ENCODE peak calls at places on chromosomes 12 and 14, in seven cellular contexts. N is psoas muscle, R is endothelial cell of umbilical vein, I is AG04450, Y is thoracic aorta, T is fibroblast of villous mesenchyme, P is GM12878. Q is an unnamed sample.

GRCh38 chr12:11959117-11959823 is 111.5 kb upstream of the BCL2L14 start:
- DNase-seq in N (no peak), R (peak; percentile 48), I (no peak), Y (no peak), T (peak; percentile 32), P (no peak), Q (no peak)

GRCh38 chr12:55736780-55737580 is 5.9 kb upstream of the GDF11 start:
- DNase-seq in N (peak; percentile 78), R (peak; percentile 69), I (no peak), Y (no peak), T (peak; percentile 69), P (no peak), Q (no peak)

GRCh38 chr12:30942936-30943335 is 16.4 kb downstream of the TSPAN11 start:
- DNase-seq in N (no peak), R (no peak), I (no peak), Y (no peak), T (no peak), P (no peak), Q (no peak)

GRCh38 chr14:74302160-74302628 is 540 bp downstream of the ABCD4 start:
- DNase-seq in N (no peak), R (peak; percentile 72), I (no peak), Y (no peak), T (peak; percentile 54), P (peak; percentile 25), Q (no peak)

GRCh38 chr12:57342207-57342691 is 88.6 kb downstream of the R3HDM2 start:
- DNase-seq in N (no peak), R (peak; percentile 5), I (peak; percentile 4), Y (no peak), T (peak; percentile 66), P (no peak), Q (no peak)

GRCh38 chr14:81582420-81582819 is 48.8 kb upstream of the SEL1L start:
- DNase-seq in N (no peak), R (no peak), I (no peak), Y (no peak), T (no peak), P (no peak), Q (no peak)

GRCh38 chr12:68933564-68933893 is 558 bp upstream of the CPM start:
- DNase-seq in N (no peak), R (no peak), I (no peak), Y (no peak), T (no peak), P (no peak), Q (no peak)

GRCh38 chr14:69818760-69819191 is 21.7 kb upstream of the SLC10A1 start:
- DNase-seq in N (peak; percentile 64), R (peak; percentile 83), I (peak; percentile 29), Y (no peak), T (peak; percentile 64), P (peak; percentile 55), Q (peak; percentile 9)

GRCh38 chr14:33949051-33950037 is 1.5 kb downstream of the EGLN3 start:
- DNase-seq in N (no peak), R (no peak), I (no peak), Y (no peak), T (no peak), P (no peak), Q (no peak)

GRCh38 chr14:29148221-29148620 is 381.6 kb downstream of the FOXG1 start:
- DNase-seq in N (no peak), R (no peak), I (no peak), Y (no peak), T (no peak), P (no peak), Q (no peak)

GRCh38 chr14:77259025-77259715 is 11.8 kb downstream of the NGB start:
- DNase-seq in N (peak; percentile 30), R (no peak), I (no peak), Y (no peak), T (no peak), P (no peak), Q (no peak)

GRCh38 chr12:3117628-3118027 is 40.4 kb downstream of the TSPAN9 start:
- DNase-seq in N (peak; percentile 15), R (no peak), I (peak; percentile 80), Y (no peak), T (peak; percentile 94), P (no peak), Q (peak; percentile 70)

GRCh38 chr12:13379531-13379930 is 183.0 kb downstream of the EMP1 start:
- DNase-seq in N (no peak), R (no peak), I (no peak), Y (no peak), T (no peak), P (no peak), Q (no peak)

GRCh38 chr14:59303216-59303615 is 114.7 kb downstream of the DAAM1 start:
- DNase-seq in N (no peak), R (no peak), I (no peak), Y (no peak), T (no peak), P (no peak), Q (no peak)

GRCh38 chr12:71187379-71187778 is 29.6 kb upstream of the TSPAN8 start:
- DNase-seq in N (no peak), R (no peak), I (no peak), Y (no peak), T (no peak), P (no peak), Q (no peak)

GRCh38 chr12:71183846-71184245 is 26.0 kb upstream of the TSPAN8 start:
- DNase-seq in N (no peak), R (no peak), I (no peak), Y (no peak), T (peak; percentile 5), P (no peak), Q (no peak)

GRCh38 chr12:71186571-71187288 is 28.9 kb upstream of the TSPAN8 start:
- DNase-seq in N (no peak), R (no peak), I (no peak), Y (no peak), T (no peak), P (no peak), Q (no peak)

GRCh38 chr12:71178162-71178561 is 20.4 kb upstream of the TSPAN8 start:
- DNase-seq in N (no peak), R (no peak), I (no peak), Y (no peak), T (no peak), P (no peak), Q (no peak)

DNA sequence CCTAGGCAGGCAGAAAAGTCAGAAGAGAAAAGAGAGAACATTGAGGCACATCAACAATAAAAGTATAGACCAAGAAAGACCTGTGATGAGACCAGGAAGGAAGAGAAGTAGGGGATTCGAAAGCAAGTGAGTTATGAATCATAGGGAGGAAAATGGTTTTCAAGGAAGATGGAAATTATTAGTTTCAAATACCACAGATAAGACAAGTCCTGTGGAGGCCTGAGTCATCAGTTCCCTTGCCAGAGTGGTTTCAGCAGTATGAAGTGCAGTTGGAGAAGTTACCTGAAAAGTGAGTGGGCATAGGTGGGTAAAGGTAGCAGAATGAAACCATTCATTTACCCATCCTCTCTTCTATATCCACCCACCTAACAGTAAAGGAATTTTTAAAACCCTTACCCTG is 25.2 kb upstream of the TSPAN8 start:
- DNase-seq in N (no peak), R (peak; percentile 37), I (no peak), Y (no peak), T (no peak), P (no peak), Q (no peak)
- TF ChIP-seq CTCF in N (no peak), R (no peak), I (no peak), Y (no peak), T (no peak), P (no peak), Q (no peak)

GRCh38 chr12:45987339-45987726 is 3.0 kb downstream of the SCAF11 start:
- DNase-seq in N (no peak), R (no peak), I (no peak), Y (no peak), T (no peak), P (no peak), Q (no peak)
- H3K4me3 ChIP-seq in N (peak overlapping the region; percentile 87), R (no peak overlapping the region), I (no peak overlapping the region), Y (peak overlapping the region; percentile 87), T (no peak overlapping the region), P (peak overlapping the region; percentile 92), Q (no peak overlapping the region)

GRCh38 chr14:99573436-99574098 is 30.4 kb downstream of the CCDC85C start:
- DNase-seq in N (no peak), R (no peak), I (no peak), Y (no peak), T (no peak), P (no peak), Q (no peak)

GRCh38 chr14:99576761-99577705 is 27.0 kb downstream of the CCDC85C start:
- DNase-seq in N (no peak), R (no peak), I (no peak), Y (no peak), T (no peak), P (no peak), Q (no peak)

GRCh38 chr14:99574099-99574880 is 29.7 kb downstream of the CCDC85C start:
- DNase-seq in N (no peak), R (no peak), I (peak; percentile 30), Y (no peak), T (peak; percentile 80), P (no peak), Q (peak; percentile 55)

GRCh38 chr14:99576304-99576703 is 27.7 kb downstream of the CCDC85C start:
- DNase-seq in N (no peak), R (no peak), I (no peak), Y (no peak), T (no peak), P (no peak), Q (no peak)

DNA sequence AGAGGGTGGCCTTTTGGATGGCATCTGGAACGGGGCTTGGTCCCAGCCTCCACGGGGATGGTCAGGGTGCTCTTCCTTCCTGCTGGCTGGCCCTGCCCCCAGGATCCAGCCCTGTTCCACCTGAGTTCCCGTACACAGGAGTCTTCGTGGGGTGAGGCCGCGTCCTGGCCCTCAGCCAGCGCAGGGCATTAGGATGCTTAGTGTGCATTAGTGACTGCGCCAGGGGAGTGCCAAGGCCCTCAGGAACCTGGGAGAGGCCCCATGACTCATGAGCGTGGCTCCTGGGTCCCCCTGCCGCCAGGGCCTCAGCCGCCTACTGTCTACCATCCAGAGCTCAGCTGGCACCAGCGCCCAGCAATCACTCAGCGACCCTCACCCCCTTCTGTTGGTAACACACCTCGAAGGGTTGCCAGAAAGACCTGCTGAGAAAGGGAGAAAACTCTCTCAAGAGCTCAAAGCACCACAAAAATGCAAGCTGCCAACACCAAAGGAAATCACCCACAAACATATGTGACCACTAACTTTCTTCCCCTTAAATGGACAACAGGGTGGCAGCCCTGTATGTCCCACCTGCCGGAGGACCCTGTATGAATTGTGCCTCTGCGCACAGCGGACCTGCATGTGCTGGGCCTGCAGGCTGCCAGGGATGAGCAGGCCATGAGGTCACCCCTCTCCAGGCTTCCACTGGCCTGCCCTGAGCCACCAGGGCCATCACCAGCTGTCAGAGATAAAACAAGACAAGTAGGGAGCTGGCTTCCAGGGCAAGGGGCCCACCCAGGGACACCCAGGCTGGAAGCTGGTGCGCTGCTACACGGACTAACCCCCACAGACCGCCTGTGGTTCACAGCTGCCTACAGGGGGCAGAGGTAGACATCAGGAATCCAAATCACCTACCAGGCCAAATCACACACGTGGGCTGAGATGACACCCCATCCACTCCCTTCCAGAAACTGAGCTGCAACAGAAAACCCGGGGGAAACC is 28.7 kb downstream of the CCDC85C start:
- DNase-seq in N (no peak), R (no peak), I (no peak), Y (no peak), T (no peak), P (no peak), Q (no peak)
- TF ChIP-seq CTCF in N (no peak), R (no peak), I (peak; percentile 40), Y (no peak), T (peak; percentile 35), P (peak; percentile 19), Q (peak; percentile 30)

DNA sequence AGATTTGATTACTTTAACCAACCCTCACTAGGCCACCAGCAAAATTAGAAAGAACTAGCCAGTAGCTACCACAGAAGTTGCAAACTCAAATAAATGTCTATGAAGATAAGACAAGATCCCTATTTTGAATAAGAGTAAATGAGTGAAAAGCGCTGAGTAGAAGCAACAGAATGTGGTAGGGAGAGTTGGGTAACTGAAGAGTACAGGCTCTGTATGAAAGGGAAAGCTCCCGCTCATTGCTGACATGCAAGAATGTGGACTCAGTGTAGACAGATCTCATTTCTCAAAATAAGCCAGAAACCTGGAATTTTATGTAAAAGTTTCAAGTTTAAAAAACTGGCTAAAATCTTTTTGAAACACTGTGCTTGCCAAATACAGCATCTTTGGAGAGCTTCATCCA is 63.9 kb downstream of the NAV3 start:
- DNase-seq in N (no peak), R (no peak), I (no peak), Y (no peak), T (no peak), P (no peak), Q (no peak)
- H3K4me3 ChIP-seq in N (no peak overlapping the region), R (no peak overlapping the region), I (no peak overlapping the region), Y (no peak overlapping the region), T (no peak overlapping the region), P (no peak overlapping the region), Q (no peak overlapping the region)

Q was measured in AG04449.